ENCODE peak calls at places on chromosomes 16 and 17, in nine cellular contexts. G, I, P, H, S, X, K, Z and B are unnamed samples.

GRCh38 chr17:50043290-50044148 is 12.4 kb upstream of the ITGA3 start:
- DNase-seq in G (no peak), I (no peak), P (no peak), H (no peak), S (peak), X (no peak), K (no peak), Z (no peak), B (no peak)

GRCh38 chr17:6297960-6298359 is 137.0 kb downstream of the AIPL1 start:
- DNase-seq in G (no peak), I (no peak), P (no peak), H (no peak), S (no peak), X (no peak), K (no peak), Z (no peak), B (no peak)

GRCh38 chr17:68341482-68341881 is 50.2 kb downstream of the ARSG start:
- DNase-seq in G (no peak), I (no peak), P (no peak), H (no peak), S (no peak), X (no peak), K (no peak), Z (no peak), B (no peak)

GRCh38 chr16:89687092-89687940 is 827 bp downstream of the CDK10 start:
- DNase-seq in G (no peak), I (no peak), P (no peak), H (no peak), S (peak), X (peak), K (peak), Z (no peak), B (no peak)

GRCh38 chr17:32875904-32876413 is 965 bp downstream of the MYO1D start:
- DNase-seq in G (no peak), I (no peak), P (no peak), H (peak), S (no peak), X (no peak), K (peak), Z (no peak), B (no peak)

GRCh38 chr17:57418463-57419246 is 162.3 kb downstream of the MSI2 start:
- DNase-seq in G (no peak), I (no peak), P (no peak), H (no peak), S (no peak), X (no peak), K (no peak), Z (no peak), B (no peak)

GRCh38 chr17:66507103-66507923 is 204.9 kb downstream of the PRKCA start:
- DNase-seq in G (no peak), I (no peak), P (no peak), H (peak), S (peak), X (no peak), K (peak), Z (peak), B (peak)

GRCh38 chr17:49570540-49571242 is 5.0 kb upstream of the NXPH3 start:
- DNase-seq in G (no peak), I (no peak), P (no peak), H (no peak), S (no peak), X (no peak), K (no peak), Z (no peak), B (no peak)

GRCh38 chr16:27642753-27643152 is 92.8 kb downstream of the KATNIP start:
- DNase-seq in G (no peak), I (no peak), P (no peak), H (no peak), S (no peak), X (no peak), K (no peak), Z (no peak), B (no peak)

GRCh38 chr16:27228621-27229501 is 25.5 kb downstream of the KDM8 start:
- DNase-seq in G (no peak), I (no peak), P (no peak), H (no peak), S (peak), X (no peak), K (no peak), Z (peak), B (no peak)

GRCh38 chr16:88047462-88047861 is 96.2 kb downstream of the BANP start:
- DNase-seq in G (no peak), I (no peak), P (no peak), H (no peak), S (no peak), X (no peak), K (no peak), Z (no peak), B (no peak)

GRCh38 chr16:81384006-81384405 is 60.6 kb upstream of the CMIP start:
- DNase-seq in G (no peak), I (no peak), P (no peak), H (no peak), S (no peak), X (no peak), K (no peak), Z (no peak), B (no peak)

GRCh38 chr17:82863941-82864720 is 24.3 kb upstream of the ZNF750 start:
- DNase-seq in G (peak), I (peak), P (peak), H (no peak), S (no peak), X (no peak), K (peak), Z (peak), B (no peak)

GRCh38 chr16:86410076-86410475 is 100.3 kb upstream of the FOXF1 start:
- DNase-seq in G (no peak), I (no peak), P (no peak), H (no peak), S (no peak), X (no peak), K (no peak), Z (no peak), B (no peak)

GRCh38 chr17:42655528-42655927 is 3.6 kb upstream of the TUBG2 start:
- DNase-seq in G (no peak), I (no peak), P (no peak), H (no peak), S (no peak), X (no peak), K (peak), Z (no peak), B (no peak)

GRCh38 chr16:50666658-50667496 is 14.2 kb downstream of the SNX20 start:
- DNase-seq in G (peak), I (peak), P (no peak), H (no peak), S (no peak), X (no peak), K (no peak), Z (no peak), B (no peak)

GRCh38 chr17:78375401-78376079 is 2.9 kb upstream of the PGS1 start:
- DNase-seq in G (no peak), I (no peak), P (no peak), H (peak), S (no peak), X (no peak), K (peak), Z (no peak), B (no peak)

GRCh38 chr17:68291836-68292688 is 767 bp downstream of the ARSG start:
- DNase-seq in G (peak), I (peak), P (peak), H (no peak), S (peak), X (peak), K (peak), Z (peak), B (peak)

GRCh38 chr17:2170023-2170422 is 115.1 kb downstream of the HIC1 start:
- DNase-seq in G (peak), I (peak), P (no peak), H (no peak), S (no peak), X (no peak), K (no peak), Z (no peak), B (no peak)

GRCh38 chr17:65994114-65994513 is 197.8 kb downstream of the CEP112 start:
- DNase-seq in G (no peak), I (no peak), P (no peak), H (no peak), S (no peak), X (no peak), K (no peak), Z (no peak), B (no peak)

GRCh38 chr17:19940722-19941464 is 36.7 kb downstream of the AKAP10 start:
- DNase-seq in G (no peak), I (no peak), P (no peak), H (no peak), S (no peak), X (no peak), K (peak), Z (no peak), B (no peak)

GRCh38 chr16:181668-182021 is 1.4 kb downstream of the HBQ1 start:
- DNase-seq in G (no peak), I (no peak), P (no peak), H (no peak), S (no peak), X (no peak), K (no peak), Z (no peak), B (no peak)

GRCh38 chr17:79824893-79825579 is 14.2 kb downstream of the CBX4 start:
- DNase-seq in G (no peak), I (no peak), P (no peak), H (no peak), S (peak), X (no peak), K (no peak), Z (no peak), B (no peak)

GRCh38 chr17:45261577-45262515 is at the start of gene SPATA32:
- DNase-seq in G (peak), I (peak), P (peak), H (no peak), S (peak), X (no peak), K (no peak), Z (peak), B (peak)

GRCh38 chr16:54140057-54140787 is 146.4 kb downstream of the IRX3 start:
- DNase-seq in G (no peak), I (no peak), P (no peak), H (no peak), S (peak), X (no peak), K (no peak), Z (no peak), B (no peak)

GRCh38 chr16:8611886-8612595 is 9.5 kb upstream of the METTL22 start:
- DNase-seq in G (no peak), I (no peak), P (no peak), H (no peak), S (no peak), X (no peak), K (peak), Z (no peak), B (no peak)

GRCh38 chr16:84507011-84507982 is 2.8 kb upstream of the MEAK7 start:
- DNase-seq in G (no peak), I (no peak), P (no peak), H (no peak), S (no peak), X (no peak), K (no peak), Z (no peak), B (no peak)

GRCh38 chr17:82613283-82614094 is 34.8 kb downstream of the WDR45B start:
- DNase-seq in G (no peak), I (no peak), P (no peak), H (no peak), S (no peak), X (no peak), K (no peak), Z (no peak), B (no peak)

GRCh38 chr17:35596530-35597233 is 9.6 kb downstream of the AP2B1 start:
- DNase-seq in G (no peak), I (no peak), P (no peak), H (no peak), S (no peak), X (no peak), K (no peak), Z (no peak), B (no peak)

GRCh38 chr16:87765473-87765775 is 362 bp downstream of the KLHDC4 start:
- DNase-seq in G (peak), I (peak), P (no peak), H (no peak), S (peak), X (no peak), K (peak), Z (no peak), B (no peak)

GRCh38 chr16:88570691-88571092 is 489 bp downstream of the ZC3H18 start:
- DNase-seq in G (peak), I (peak), P (no peak), H (no peak), S (no peak), X (no peak), K (peak), Z (no peak), B (peak)

GRCh38 chr17:67615011-67615561 is 102.7 kb upstream of the NOL11 start:
- DNase-seq in G (no peak), I (no peak), P (no peak), H (no peak), S (no peak), X (no peak), K (no peak), Z (no peak), B (peak)

GRCh38 chr16:11736903-11737302 is 5.8 kb downstream of the TXNDC11 start:
- DNase-seq in G (no peak), I (no peak), P (no peak), H (no peak), S (no peak), X (no peak), K (no peak), Z (no peak), B (no peak)

GRCh38 chr16:20952144-20952797 is 51.7 kb downstream of the LYRM1 start:
- DNase-seq in G (no peak), I (no peak), P (no peak), H (no peak), S (no peak), X (no peak), K (no peak), Z (no peak), B (no peak)